ENCODE peak calls at places on chromosomes 12 and 14, in eight cellular contexts. E is stimulated activated CD4-positive, alpha-beta T cell treated with anti-CD3 and anti-CD28 coated beads, Interleukin-12 subunit alpha, Interleukin-12 subunit beta, amount 100 ng/mL, for 4 hours; P is GM18507; A is effector memory CD8-positive, alpha-beta T cell; W is NB4; K is NCI-H460; V is mesothelial cell of epicardium; B is HCEC 1CT. D is an unnamed sample.

GRCh38 chr12:34203866-34204620 is 181.7 kb downstream of the ALG10 start:
- DNase-seq in E (no peak), A (no peak), B (no peak), V (no peak), W (no peak), K (no peak), P (no peak), D (no peak)

GRCh38 chr12:23729354-23729753 is 220.1 kb downstream of the SOX5 start:
- DNase-seq in E (no peak), W (no peak), A (no peak), B (no peak), K (no peak), V (no peak), P (no peak), D (peak; percentile 1)

GRCh38 chr14:94174622-94175402 is 690 bp downstream of the PPP4R4 start:
- DNase-seq in P (no peak), E (peak; percentile 7), W (peak; percentile 11), V (no peak), B (no peak), K (no peak), A (no peak), D (no peak)

GRCh38 chr12:591571-592505 is 71.4 kb downstream of the NINJ2 start:
- DNase-seq in K (no peak), P (no peak), V (no peak), E (no peak), W (peak; percentile 93), B (no peak), A (no peak), D (no peak)

GRCh38 chr12:130838284-130838950 is 633 bp downstream of the STX2 start:
- DNase-seq in P (no peak), E (no peak), B (peak; percentile 15), W (peak; percentile 44), A (peak; percentile 7), K (no peak), V (peak; percentile 32), D (no peak)

GRCh38 chr14:77889971-77890442 is 90.1 kb downstream of the ADCK1 start:
- DNase-seq in E (no peak), P (no peak), B (peak; percentile 80), K (no peak), A (no peak), V (no peak), W (no peak), D (peak; percentile 90)

GRCh38 chr14:51507556-51508511 is 143.9 kb upstream of the FRMD6 start:
- DNase-seq in W (no peak), A (no peak), B (no peak), V (peak; percentile 23), E (no peak), P (no peak), K (no peak), D (no peak)

GRCh38 chr12:15757553-15758255 is 31.5 kb downstream of the EPS8 start:
- DNase-seq in B (peak; percentile 99), V (no peak), E (no peak), P (no peak), K (peak; percentile 22), A (no peak), W (peak; percentile 89), D (peak; percentile 91)

GRCh38 chr12:10182662-10183061 is 3.8 kb downstream of the TMEM52B start:
- DNase-seq in W (peak; percentile 43), P (no peak), E (no peak), V (no peak), B (peak; percentile 95), K (no peak), A (no peak), D (peak; percentile 92)

GRCh38 chr12:76863005-76863670 is 15.7 kb downstream of the CSRP2 start:
- DNase-seq in B (peak; percentile 89), P (no peak), K (no peak), A (no peak), E (no peak), V (no peak), W (no peak), D (peak; percentile 82)

GRCh38 chr14:67392123-67392522 is 19.8 kb downstream of the PLEK2 start:
- DNase-seq in P (no peak), B (no peak), V (no peak), K (no peak), W (no peak), E (no peak), A (no peak), D (no peak)

GRCh38 chr12:59372971-59373370 is 222.9 kb upstream of the SLC16A7 start:
- DNase-seq in E (no peak), B (peak; percentile 19), P (no peak), V (no peak), A (no peak), W (peak; percentile 18), K (peak; percentile 7), D (peak; percentile 48)

GRCh38 chr12:124179936-124180605 is 114.8 kb upstream of the RFLNA start:
- DNase-seq in P (no peak), W (no peak), A (no peak), E (no peak), V (no peak), B (no peak), K (no peak), D (no peak)

GRCh38 chr12:40016960-40017359 is 88.9 kb downstream of the SLC2A13 start:
- DNase-seq in B (peak; percentile 56), P (no peak), K (peak; percentile 92), V (no peak), E (no peak), W (peak; percentile 74), A (no peak), D (peak; percentile 78)